ENCODE peak calls at places on chromosomes 7 and 10, in eight cellular contexts. S is neural progenitor cell, G is MM.1S, C is SK-N-SH, Z is GM23248, H is OCI-LY7, E is PC-3, M is HCT116. W is an unnamed sample.

GRCh38 chr7:27961255-27961654 is 219.3 kb downstream of the JAZF1 start:
- DNase-seq in S (no peak), G (no peak), C (no peak), Z (peak; percentile 90), H (no peak), E (peak; percentile 79), M (peak; percentile 54), W (no peak)

GRCh38 chr7:97971120-97971989 is 18.6 kb downstream of the OCM2 start:
- DNase-seq in S (peak; percentile 14), G (peak; percentile 33), C (peak; percentile 55), Z (peak; percentile 45), H (peak; percentile 63), E (peak; percentile 19), M (no peak), W (peak; percentile 29)

GRCh38 chr7:112272921-112273561 is 66.5 kb downstream of the ZNF277 start:
- DNase-seq in S (no peak), G (peak; percentile 86), C (no peak), Z (peak; percentile 13), H (no peak), E (no peak), M (no peak), W (no peak)

GRCh38 chr7:44486693-44487092 is 3.8 kb downstream of the NUDCD3 start:
- DNase-seq in S (no peak), G (peak; percentile 27), C (no peak), Z (peak; percentile 67), H (no peak), E (no peak), M (no peak), W (peak; percentile 51)

GRCh38 chr10:14523286-14523685 is 192.6 kb upstream of the FRMD4A start:
- DNase-seq in S (no peak), G (no peak), C (no peak), Z (no peak), H (no peak), E (no peak), M (no peak), W (no peak)

GRCh38 chr10:31399631-31400030 is 80.6 kb downstream of the ZEB1 start:
- DNase-seq in S (no peak), G (no peak), C (no peak), Z (peak; percentile 74), H (no peak), E (peak; percentile 12), M (no peak), W (no peak)

GRCh38 chr7:32611201-32611691 is 116.0 kb downstream of the AVL9 start:
- DNase-seq in S (no peak), G (no peak), C (no peak), Z (no peak), H (no peak), E (no peak), M (no peak), W (no peak)

GRCh38 chr10:50552771-50553535 is 70.8 kb downstream of the SGMS1 start:
- DNase-seq in S (peak; percentile 25), G (no peak), C (no peak), Z (peak; percentile 53), H (peak; percentile 27), E (peak; percentile 66), M (no peak), W (peak; percentile 53)

GRCh38 chr10:88385601-88386203 is 197.4 kb downstream of the RNLS start:
- DNase-seq in S (no peak), G (peak; percentile 95), C (no peak), Z (no peak), H (peak; percentile 96), E (no peak), M (peak; percentile 75), W (peak; percentile 74)

GRCh38 chr10:36802523-36803153 is 322.8 kb upstream of the ANKRD30A start:
- DNase-seq in S (no peak), G (no peak), C (peak; percentile 74), Z (peak; percentile 6), H (no peak), E (no peak), M (no peak), W (peak; percentile 47)

GRCh38 chr7:107995184-107996071 is 7.5 kb downstream of the LAMB1 start:
- DNase-seq in S (peak; percentile 83), G (no peak), C (peak; percentile 50), Z (peak; percentile 69), H (no peak), E (peak; percentile 91), M (no peak), W (peak; percentile 56)

GRCh38 chr7:101733713-101734475 is 83.5 kb upstream of the CUX1 start:
- DNase-seq in S (peak; percentile 84), G (peak; percentile 85), C (peak; percentile 66), Z (peak; percentile 55), H (no peak), E (peak; percentile 52), M (no peak), W (peak; percentile 73)

GRCh38 chr10:49615721-49616120 is 1.9 kb downstream of the CHAT start:
- DNase-seq in S (no peak), G (no peak), C (peak; percentile 72), Z (no peak), H (no peak), E (no peak), M (no peak), W (no peak)

GRCh38 chr7:21140622-21141021 is 287.3 kb upstream of the SP4 start:
- DNase-seq in S (no peak), G (no peak), C (no peak), Z (no peak), H (no peak), E (peak; percentile 86), M (peak; percentile 12), W (no peak)

GRCh38 chr7:47536705-47537611 is 45.0 kb downstream of the TNS3 start:
- DNase-seq in S (peak; percentile 82), G (no peak), C (peak; percentile 86), Z (peak; percentile 87), H (no peak), E (peak; percentile 56), M (no peak), W (peak; percentile 77)

GRCh38 chr10:113350311-113350710 is 202.5 kb upstream of the HABP2 start:
- DNase-seq in S (no peak), G (no peak), C (no peak), Z (no peak), H (no peak), E (no peak), M (no peak), W (no peak)

GRCh38 chr10:113348694-113349093 is 204.2 kb upstream of the HABP2 start:
- DNase-seq in S (no peak), G (no peak), C (no peak), Z (no peak), H (no peak), E (no peak), M (no peak), W (no peak)

GRCh38 chr10:113345860-113346259 is 207.0 kb upstream of the HABP2 start:
- DNase-seq in S (peak; percentile 43), G (no peak), C (no peak), Z (no peak), H (no peak), E (no peak), M (no peak), W (no peak)

GRCh38 chr10:113347508-113347907 is 205.3 kb upstream of the HABP2 start:
- DNase-seq in S (no peak), G (no peak), C (no peak), Z (peak; percentile 25), H (no peak), E (no peak), M (no peak), W (no peak)
- TF ChIP-seq EZH2phosphoT487 in S (no peak), G (no peak), C (no peak), Z (no peak), H (no peak), E (no peak), M (no peak), W (no peak)

GRCh38 chr10:12214763-12215218 is 18.8 kb downstream of the CDC123 start:
- DNase-seq in S (peak; percentile 61), G (peak; percentile 56), C (peak; percentile 47), Z (peak; percentile 81), H (peak; percentile 76), E (peak; percentile 28), M (no peak), W (peak; percentile 80)
- H3K4me3 ChIP-seq in S (no peak overlapping the region), G (no peak overlapping the region), C (no peak overlapping the region), Z (no peak overlapping the region), H (no peak overlapping the region), E (no peak overlapping the region), M (no peak overlapping the region), W (no peak overlapping the region)

DNA sequence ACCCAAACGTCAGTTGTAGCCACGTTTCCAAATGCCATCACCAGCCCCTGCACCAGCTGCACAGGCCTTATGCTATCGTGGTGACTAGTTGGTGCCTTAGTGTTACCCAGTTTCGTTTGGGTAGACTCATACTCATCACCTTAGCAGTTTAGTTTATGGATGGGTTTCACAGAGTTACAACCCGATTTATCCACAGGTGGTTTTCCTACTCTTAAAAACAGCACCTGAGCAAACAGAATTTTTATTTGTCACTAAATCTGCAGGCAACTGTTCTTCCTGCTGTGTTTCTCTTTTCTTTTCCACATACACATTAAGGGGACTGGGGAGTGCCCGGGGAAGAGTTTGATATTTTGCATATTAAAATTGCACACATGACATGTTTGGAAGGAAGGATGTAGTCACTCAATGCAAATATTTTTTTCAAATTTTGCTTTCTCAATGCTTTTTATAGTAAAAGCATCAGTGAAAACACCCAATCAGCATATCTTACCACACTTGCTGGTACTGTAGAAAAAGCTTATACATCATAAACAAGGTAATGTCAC is 41.7 kb downstream of the PDSS1 start:
- DNase-seq in S (no peak), G (peak; percentile 89), C (no peak), Z (no peak), H (peak; percentile 52), E (no peak), M (no peak), W (no peak)
- TF ChIP-seq EZH2phosphoT487 in S (no peak), G (no peak), C (no peak), Z (no peak), H (no peak), E (no peak), M (no peak), W (no peak)

DNA sequence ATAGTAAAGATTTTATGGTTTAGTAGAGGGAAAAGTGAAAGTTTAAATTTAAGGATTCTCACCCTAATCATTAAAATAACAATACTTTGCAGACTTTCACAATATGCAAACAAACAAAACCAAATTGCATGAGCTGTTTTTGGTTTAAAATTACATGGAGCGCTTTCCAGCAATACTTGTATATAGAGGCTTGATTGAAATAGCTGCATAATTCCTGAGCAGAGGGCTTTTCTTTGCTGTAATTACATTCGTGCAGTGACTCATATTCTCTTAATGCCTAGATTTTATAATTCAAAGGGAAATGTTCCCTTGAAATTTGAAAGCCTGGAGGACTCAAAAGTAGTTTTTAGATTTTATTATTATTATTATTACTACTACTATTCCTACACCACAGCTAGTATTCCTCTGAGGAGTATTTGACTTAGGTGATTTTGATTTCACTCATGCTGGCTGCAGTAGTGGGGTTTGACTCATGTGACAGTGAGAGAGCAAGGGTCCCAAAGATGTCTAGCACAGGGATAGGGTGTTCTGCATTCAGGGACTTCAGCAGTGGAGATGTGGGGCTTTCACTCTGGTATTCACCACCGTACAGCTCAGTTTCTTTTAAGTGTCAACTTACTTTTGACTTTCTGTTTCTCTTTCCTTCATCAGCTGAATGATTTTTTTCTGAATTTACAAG is 138.1 kb downstream of the ADAM22 start:
- DNase-seq in S (no peak), G (peak; percentile 36), C (no peak), Z (no peak), H (no peak), E (no peak), M (no peak), W (no peak)
- H3K4me3 ChIP-seq in S (no peak overlapping the region), G (peak overlapping the region; percentile 7), C (no peak overlapping the region), Z (no peak overlapping the region), H (no peak overlapping the region), E (no peak overlapping the region), M (no peak overlapping the region), W (no peak overlapping the region)